ENCODE peak calls at places on chromosomes 2 and 18, in seven cellular contexts. E is H9, A is GM23248, T is uterus, G is retina, K is DMS153, V is myocyte. R is an unnamed sample.

GRCh38 chr2:16235747-16236146 is 295.4 kb downstream of the MYCN start:
- DNase-seq in T (no peak), K (no peak), A (no peak), E (no peak), G (no peak), V (no peak), R (no peak)

GRCh38 chr2:149743842-149744468 is 156.4 kb upstream of the MMADHC start:
- DNase-seq in T (no peak), E (no peak), V (peak), G (no peak), K (no peak), A (peak), R (no peak)

GRCh38 chr2:36355890-36356198 is 266 bp downstream of the CRIM1 start:
- DNase-seq in V (no peak), A (no peak), E (no peak), G (no peak), T (no peak), K (no peak), R (no peak)

GRCh38 chr18:62720048-62720447 is 4.7 kb downstream of the PHLPP1 start:
- DNase-seq in T (no peak), A (no peak), K (no peak), G (no peak), V (no peak), E (no peak), R (no peak)

GRCh38 chr2:113831156-113831555 is 58.7 kb upstream of the ACTR3 start:
- DNase-seq in A (peak), E (no peak), K (peak), T (no peak), V (peak), G (no peak), R (no peak)

GRCh38 chr18:1559563-1559962 is 654.9 kb downstream of the ADCYAP1 start:
- DNase-seq in K (no peak), V (no peak), T (no peak), A (no peak), E (peak), G (no peak), R (no peak)

GRCh38 chr18:37450434-37451133 is 115.0 kb downstream of the CELF4 start:
- DNase-seq in T (peak), G (peak), E (peak), K (no peak), A (no peak), V (no peak), R (peak)

GRCh38 chr2:197857708-197858107 is 53.3 kb downstream of the PLCL1 start:
- DNase-seq in A (no peak), T (no peak), E (no peak), K (no peak), G (no peak), V (no peak), R (no peak)

GRCh38 chr2:181656450-181657261 is at the start of gene CERKL:
- DNase-seq in K (peak), A (peak), T (no peak), V (peak), G (peak), E (peak), R (peak)

GRCh38 chr2:181586569-181587076 is 70.3 kb downstream of the CERKL start:
- DNase-seq in K (peak), V (no peak), G (peak), T (no peak), A (no peak), E (no peak), R (peak)

GRCh38 chr18:79191956-79192355 is 122.8 kb downstream of the ATP9B start:
- DNase-seq in V (peak), T (no peak), K (no peak), A (no peak), G (no peak), E (no peak), R (no peak)

GRCh38 chr2:202599105-202599504 is 35.7 kb upstream of the FAM117B start:
- DNase-seq in K (no peak), T (no peak), V (no peak), G (no peak), A (no peak), E (no peak), R (no peak)

GRCh38 chr2:11744631-11745394 is 1.6 kb upstream of the LPIN1 start:
- DNase-seq in E (peak), V (peak), T (peak), G (peak), K (peak), A (peak), R (peak)

GRCh38 chr2:152407204-152407721 is 72.3 kb downstream of the FMNL2 start:
- DNase-seq in G (peak), A (peak), T (peak), V (peak), E (peak), K (no peak), R (peak)

GRCh38 chr18:13369756-13370510 is 151.4 kb downstream of the LDLRAD4 start:
- DNase-seq in K (no peak), T (no peak), G (no peak), A (no peak), V (no peak), E (no peak), R (no peak)

GRCh38 chr2:189412330-189412953 is 28.8 kb upstream of the WDR75 start:
- DNase-seq in V (peak), G (peak), A (peak), K (no peak), E (no peak), T (peak), R (peak)

GRCh38 chr2:46690825-46691224 is 211.5 kb downstream of the TMEM247 start:
- DNase-seq in T (no peak), V (peak), K (no peak), A (peak), G (no peak), E (no peak), R (no peak)

GRCh38 chr2:188852752-188853151 is 121.4 kb upstream of the COL3A1 start:
- DNase-seq in V (no peak), K (no peak), A (peak), E (no peak), G (no peak), T (no peak), R (no peak)

GRCh38 chr2:178220814-178221213 is 26.5 kb downstream of the OSBPL6 start:
- DNase-seq in A (no peak), V (no peak), E (no peak), K (no peak), T (no peak), G (no peak), R (no peak)

GRCh38 chr2:234953116-234954031 is 1.6 kb downstream of the SH3BP4 start:
- DNase-seq in G (no peak), T (no peak), A (peak), E (no peak), K (no peak), V (no peak), R (no peak)

GRCh38 chr2:118632921-118633320 is 214.5 kb downstream of the EN1 start:
- DNase-seq in E (no peak), K (no peak), T (no peak), A (no peak), V (no peak), G (no peak), R (no peak)

GRCh38 chr2:214816135-214816534 is 6.7 kb upstream of the BARD1 start:
- DNase-seq in V (no peak), T (no peak), G (no peak), E (no peak), A (no peak), K (no peak), R (no peak)

GRCh38 chr18:35786359-35787042 is 186.0 kb upstream of the RMP24 start:
- DNase-seq in V (no peak), G (no peak), K (no peak), T (no peak), A (no peak), E (no peak), R (no peak)

GRCh38 chr2:30226144-30227032 is 4.9 kb upstream of the LBH start:
- DNase-seq in E (no peak), K (no peak), A (peak), V (no peak), T (no peak), G (no peak), R (no peak)

GRCh38 chr2:120404941-120405768 is 59.2 kb downstream of the INHBB start:
- DNase-seq in G (no peak), E (no peak), T (no peak), K (no peak), A (no peak), V (no peak), R (no peak)

GRCh38 chr2:238790126-238790820 is 57.6 kb upstream of the TWIST2 start:
- DNase-seq in E (no peak), K (no peak), V (no peak), T (no peak), G (no peak), A (peak), R (no peak)

GRCh38 chr2:149611100-149611820 is 23.7 kb upstream of the MMADHC start:
- DNase-seq in A (no peak), T (no peak), K (no peak), V (peak), E (peak), G (peak), R (no peak)

GRCh38 chr2:58369594-58369993 is 128.5 kb upstream of the FANCL start:
- DNase-seq in A (no peak), V (no peak), E (no peak), G (no peak), K (no peak), T (no peak), R (no peak)

GRCh38 chr2:216553093-216553478 is 54.4 kb downstream of the RPL37A start:
- DNase-seq in A (peak), E (peak), T (no peak), G (no peak), K (no peak), V (no peak), R (no peak)

GRCh38 chr2:156630579-156631337 is 194.6 kb downstream of the GPD2 start:
- DNase-seq in T (no peak), G (no peak), K (no peak), A (no peak), E (peak), V (no peak), R (no peak)

GRCh38 chr18:850960-851359 is 38.9 kb upstream of the YES1 start:
- DNase-seq in G (no peak), T (no peak), A (no peak), V (no peak), K (no peak), E (no peak), R (no peak)

GRCh38 chr2:108634591-108635160 is 84.6 kb upstream of the RANBP2 start:
- DNase-seq in K (no peak), G (no peak), V (peak), A (no peak), T (no peak), E (no peak), R (no peak)

GRCh38 chr2:155100261-155100660 is 401.8 kb downstream of the KCNJ3 start:
- DNase-seq in G (no peak), T (no peak), A (no peak), V (no peak), K (no peak), E (peak), R (no peak)

GRCh38 chr2:203819434-203820133 is 48.0 kb upstream of the CTLA4 start:
- DNase-seq in V (no peak), A (no peak), T (no peak), E (no peak), K (no peak), G (no peak), R (no peak)

GRCh38 chr2:53334610-53335009 is 433.0 kb upstream of the CHAC2 start:
- DNase-seq in G (no peak), A (no peak), E (no peak), T (no peak), K (no peak), V (peak), R (no peak)

GRCh38 chr2:45256867-45257641 is 247.8 kb upstream of the SIX2 start:
- DNase-seq in E (peak), V (peak), T (no peak), G (no peak), A (no peak), K (peak), R (no peak)